ENCODE peak calls at places on chromosomes 5 and 9, in four cellular contexts. R is ELF-1, O is sciatic nerve, N is Peyer's patch. Y is an unnamed sample.

GRCh38 chr9:134301387-134302129 is 24.7 kb upstream of the RXRA start:
- DNase-seq in R (no peak), N (no peak), O (peak), Y (peak)

GRCh38 chr9:136543830-136544548 is 1.9 kb downstream of the NOTCH1 start:
- DNase-seq in O (no peak), N (peak), R (no peak), Y (no peak)

GRCh38 chr5:159864885-159865622 is 51.2 kb upstream of the ADRA1B start:
- DNase-seq in N (no peak), R (no peak), O (no peak), Y (no peak)

GRCh38 chr5:133427121-133427777 is 185.1 kb downstream of the FSTL4 start:
- DNase-seq in O (no peak), N (no peak), R (peak), Y (no peak)

GRCh38 chr5:168796840-168797548 is 217.8 kb upstream of the PANK3 start:
- DNase-seq in O (no peak), R (no peak), N (no peak), Y (no peak)

GRCh38 chr9:89664010-89664409 is 59.2 kb downstream of the GADD45G start:
- DNase-seq in O (no peak), N (peak), R (no peak), Y (no peak)

GRCh38 chr5:138595396-138595795 is 20.2 kb upstream of the HSPA9 start:
- DNase-seq in N (no peak), R (peak), O (no peak), Y (no peak)

GRCh38 chr9:9412241-9412640 is 1200.6 kb downstream of the PTPRD start:
- DNase-seq in O (no peak), N (no peak), R (peak), Y (no peak)

GRCh38 chr5:16809816-16810502 is 126.1 kb downstream of the MYO10 start:
- DNase-seq in O (no peak), R (peak), N (no peak), Y (no peak)

GRCh38 chr5:105685884-105686283 is 1984.9 kb downstream of the EFNA5 start:
- DNase-seq in R (no peak), N (no peak), O (no peak), Y (no peak)

GRCh38 chr5:175060264-175060663 is 335.9 kb downstream of the MSX2 start:
- DNase-seq in O (no peak), R (no peak), N (no peak), Y (no peak)

GRCh38 chr9:84317563-84317962 is 23.0 kb downstream of the SLC28A3 start:
- DNase-seq in O (no peak), R (no peak), N (no peak), Y (no peak)

GRCh38 chr5:71586052-71586940 is 844 bp upstream of the MCCC2 start:
- DNase-seq in R (no peak), N (no peak), O (no peak), Y (no peak)

Y was measured in bronchial epithelial cell.